ENCODE peak calls at places on chromosome 15, in six cellular contexts. U is body of pancreas, L is neural crest cell, W is osteocyte, C is cardiac fibroblast, N is GM13977. H is an unnamed sample.

GRCh38 chr15:63876085-63876662 is 42.4 kb upstream of the HERC1 start:
- DNase-seq in U (no peak), L (no peak), W (no peak), C (no peak), N (no peak), H (no peak)

GRCh38 chr15:71931261-71931660 is 120.9 kb downstream of the NR2E3 start:
- DNase-seq in U (no peak), L (no peak), W (no peak), C (no peak), N (no peak), H (no peak)

GRCh38 chr15:90697180-90697579 is 20.0 kb upstream of the BLM start:
- DNase-seq in U (no peak), L (no peak), W (no peak), C (no peak), N (no peak), H (no peak)

GRCh38 chr15:40115670-40116093 is 7.0 kb upstream of the BMF start:
- DNase-seq in U (peak), L (no peak), W (no peak), C (peak), N (peak), H (no peak)

GRCh38 chr15:92430067-92430435 is 36.4 kb downstream of the ST8SIA2 start:
- DNase-seq in U (no peak), L (no peak), W (no peak), C (no peak), N (no peak), H (no peak)

GRCh38 chr15:49673861-49674260 is 53.0 kb downstream of the DTWD1 start:
- DNase-seq in U (no peak), L (no peak), W (no peak), C (no peak), N (no peak), H (no peak)

GRCh38 chr15:73957785-73958184 is 31.5 kb downstream of the LOXL1 start:
- DNase-seq in U (no peak), L (no peak), W (no peak), C (no peak), N (no peak), H (no peak)

GRCh38 chr15:83547168-83547567 is 100.0 kb downstream of the SH3GL3 start:
- DNase-seq in U (no peak), L (no peak), W (no peak), C (no peak), N (no peak), H (no peak)

GRCh38 chr15:73555080-73555479 is 78.1 kb downstream of the NPTN start:
- DNase-seq in U (no peak), L (no peak), W (no peak), C (no peak), N (no peak), H (no peak)

GRCh38 chr15:39028069-39028468 is 463.5 kb upstream of the RASGRP1 start:
- DNase-seq in U (peak), L (no peak), W (no peak), C (peak), N (no peak), H (no peak)

GRCh38 chr15:78651007-78651406 is 10.0 kb upstream of the CHRNB4 start:
- DNase-seq in U (no peak), L (no peak), W (no peak), C (no peak), N (no peak), H (no peak)
- TF ChIP-seq CTCF in U (no peak), L (no peak), W (no peak), C (no peak), N (no peak), H (no peak)

DNA sequence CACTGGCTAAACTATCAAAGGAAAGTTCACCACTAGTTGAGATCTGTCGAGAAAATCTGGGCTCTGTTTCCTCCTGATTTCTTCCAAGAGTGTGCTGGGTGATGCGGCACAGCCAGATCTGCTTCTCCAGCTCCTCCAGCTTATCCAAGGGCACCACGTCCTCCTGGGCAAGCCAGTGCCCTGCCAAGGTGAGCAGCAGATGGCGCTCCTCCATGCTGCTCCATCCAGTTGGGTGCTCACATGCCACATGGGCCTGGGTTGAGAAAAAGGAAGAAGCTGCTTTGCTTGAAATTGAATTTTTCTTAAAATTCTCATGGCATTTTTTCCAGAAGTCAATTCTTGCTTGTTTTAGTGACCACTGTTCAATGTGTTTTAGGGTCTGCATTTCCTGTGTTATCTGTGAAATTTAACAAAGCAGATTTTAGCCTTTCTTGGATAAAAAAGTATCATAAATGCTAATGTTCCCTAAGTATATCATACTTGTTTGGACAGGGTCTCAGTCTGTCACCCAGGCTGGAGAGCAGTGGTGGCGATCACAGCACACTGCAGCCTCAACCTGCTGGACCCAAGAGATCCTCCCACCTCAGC is 47.3 kb downstream of the EIF3J start:
- DNase-seq in U (peak), L (no peak), W (no peak), C (peak), N (no peak), H (no peak)
- TF ChIP-seq CTCF in U (peak), L (peak), W (peak), C (peak), N (peak), H (peak)

DNA sequence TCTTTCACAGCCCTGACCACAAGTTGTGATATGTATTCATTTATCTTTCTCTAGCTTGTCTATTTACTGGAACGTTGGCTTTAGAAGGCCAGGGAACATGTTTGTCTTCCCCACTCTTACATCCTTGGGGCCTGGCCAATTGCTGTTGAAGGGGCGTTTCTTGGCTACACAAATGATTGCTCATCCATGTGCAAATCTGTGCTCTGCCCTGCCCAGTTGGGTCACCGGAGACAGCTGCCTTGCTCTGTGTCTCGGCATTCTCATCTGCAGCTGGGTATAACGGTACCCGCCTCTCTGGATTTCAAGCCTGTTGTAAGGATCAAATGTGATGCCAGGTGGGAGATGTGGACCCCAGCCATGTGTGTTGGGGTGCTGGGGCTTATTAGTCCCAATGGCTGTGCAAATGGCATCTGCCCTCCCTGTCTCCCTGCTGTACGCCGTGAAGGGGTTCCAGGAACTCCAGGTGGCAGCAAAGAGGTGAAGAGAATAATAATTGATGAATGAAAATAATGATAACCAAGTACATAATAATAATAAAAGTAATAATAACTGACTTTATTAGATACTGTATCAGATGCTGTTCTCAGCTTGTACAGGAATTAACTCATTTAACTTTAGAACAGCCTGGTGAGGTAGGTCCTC is 24.1 kb upstream of the TLE3 start:
- DNase-seq in U (peak), L (no peak), W (no peak), C (peak), N (no peak), H (no peak)
- TF ChIP-seq CTCF in U (no peak), L (no peak), W (peak), C (peak), N (no peak), H (no peak)

GRCh38 chr15:26628879-26629529 is 143.9 kb downstream of the GABRB3 start:
- DNase-seq in U (peak), L (no peak), W (peak), C (peak), N (no peak), H (peak)
- TF ChIP-seq CTCF in U (no peak), L (no peak), W (peak), C (no peak), N (no peak), H (no peak)

GRCh38 chr15:88911766-88912118 is 1.4 kb downstream of the MFGE8 start:
- DNase-seq in U (no peak), L (no peak), W (no peak), C (no peak), N (peak), H (no peak)
- TF ChIP-seq CTCF in U (no peak), L (no peak), W (no peak), C (no peak), N (no peak), H (peak)

DNA sequence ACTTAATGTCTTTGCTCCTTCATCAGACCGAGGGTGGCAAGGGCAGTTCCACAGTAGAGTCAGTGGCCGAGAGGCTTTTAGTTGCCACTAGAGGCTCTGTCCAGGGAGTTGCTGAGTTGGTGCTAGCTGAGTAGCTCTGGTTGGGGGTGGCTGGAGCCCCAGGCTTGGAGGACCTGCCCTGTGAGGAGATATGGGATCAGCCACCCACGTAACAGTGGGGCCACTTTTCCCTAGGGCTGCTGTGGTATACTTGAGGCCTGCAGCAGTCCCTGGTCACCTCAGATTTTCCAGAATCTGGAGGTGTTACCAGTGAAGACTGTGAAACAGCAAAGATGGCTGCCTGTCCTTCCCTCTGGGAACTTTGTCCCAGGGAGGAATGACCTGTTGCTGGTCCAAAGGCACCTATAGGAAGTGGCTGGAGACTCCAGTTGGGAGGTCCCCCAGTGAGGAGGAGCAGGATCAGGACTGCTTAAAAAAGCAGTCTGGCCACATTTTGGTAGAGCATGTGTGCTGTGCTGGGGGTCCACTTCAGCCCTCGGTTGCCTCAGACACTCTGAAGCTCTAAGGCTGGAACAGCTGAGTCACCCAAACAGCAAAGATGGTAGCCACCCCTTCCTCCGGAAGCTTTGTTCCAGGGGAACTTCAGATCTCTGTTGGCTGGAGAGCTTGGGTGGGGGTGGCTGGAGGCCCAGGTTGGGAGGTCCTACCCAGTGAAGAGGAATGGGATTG is 72.9 kb downstream of the AKAP13 start:
- DNase-seq in U (no peak), L (no peak), W (no peak), C (no peak), N (no peak), H (no peak)
- TF ChIP-seq CTCF in U (no peak), L (no peak), W (no peak), C (no peak), N (peak), H (no peak)

H was measured in progenitor cell of endocrine pancreas.